ENCODE peak calls at places on chromosome 6, in nine cellular contexts. R is SJSA1, S is esophagus squamous epithelium, N is Panc1, U is mucosa of descending colon, P is H9, J is stomach, H is IMR-90, W is ovary. K is an unnamed sample.

GRCh38 chr6:105886812-105887513 is 199.2 kb upstream of the PRDM1 start:
- DNase-seq in H (no peak), W (no peak), J (no peak), S (no peak), N (no peak), P (no peak), U (no peak), R (no peak), K (no peak)

GRCh38 chr6:108438918-108439317 is 121.8 kb upstream of the FOXO3 start:
- DNase-seq in S (no peak), H (no peak), P (no peak), U (no peak), W (no peak), J (no peak), R (no peak), N (no peak), K (no peak)

GRCh38 chr6:140174509-140174908 is 800.1 kb upstream of the CITED2 start:
- DNase-seq in N (peak; percentile 17), J (no peak), S (no peak), P (no peak), U (no peak), R (peak; percentile 66), W (no peak), H (peak; percentile 98), K (no peak)

GRCh38 chr6:79100304-79100703 is 22.2 kb upstream of the PHIP start:
- DNase-seq in R (no peak), N (no peak), P (no peak), S (no peak), U (no peak), W (no peak), J (no peak), H (no peak), K (no peak)

GRCh38 chr6:132021552-132022375 is 70.6 kb upstream of the CCN2 start:
- DNase-seq in U (no peak), S (no peak), J (no peak), H (no peak), R (peak; percentile 62), P (no peak), N (no peak), W (no peak), K (peak; percentile 53)

GRCh38 chr6:150587637-150588036 is 12.0 kb upstream of the PLEKHG1 start:
- DNase-seq in N (no peak), U (no peak), P (no peak), S (no peak), J (no peak), R (no peak), H (no peak), W (no peak), K (no peak)

GRCh38 chr6:45156075-45156474 is 172.1 kb upstream of the RUNX2 start:
- DNase-seq in S (no peak), U (no peak), P (no peak), R (no peak), H (no peak), W (no peak), N (no peak), J (no peak), K (no peak)

GRCh38 chr6:89145461-89145961 is 344 bp upstream of the PM20D2 start:
- DNase-seq in P (no peak), S (no peak), N (no peak), R (no peak), U (no peak), W (no peak), H (peak; percentile 15), J (no peak), K (no peak)

GRCh38 chr6:128731249-128732165 is 151.4 kb upstream of the LAMA2 start:
- DNase-seq in N (peak; percentile 20), S (no peak), U (no peak), R (peak; percentile 22), J (no peak), P (peak; percentile 38), H (peak; percentile 66), W (no peak), K (peak; percentile 64)

GRCh38 chr6:379367-380181 is 12.0 kb upstream of the IRF4 start:
- DNase-seq in R (no peak), P (peak; percentile 25), S (no peak), N (no peak), J (no peak), H (no peak), U (no peak), W (no peak), K (no peak)

GRCh38 chr6:40877362-40877761 is 161.7 kb downstream of the UNC5CL start:
- DNase-seq in R (no peak), P (no peak), H (no peak), W (no peak), U (no peak), N (no peak), S (no peak), J (no peak), K (no peak)

GRCh38 chr6:118263929-118264486 is 284.1 kb upstream of the PLN start:
- DNase-seq in U (no peak), H (peak; percentile 1), P (peak; percentile 44), W (no peak), R (no peak), N (no peak), J (no peak), S (no peak), K (peak; percentile 75)

GRCh38 chr6:1770435-1770843 is 160.7 kb downstream of the FOXC1 start:
- DNase-seq in R (peak; percentile 42), P (no peak), U (no peak), N (no peak), W (no peak), S (no peak), H (peak; percentile 37), J (no peak), K (no peak)
- H3K4me1 ChIP-seq in R (peaks cover 37% of the 10 kb centered on the region), P (no peaks in the 10 kb centered on the region), U (no peaks in the 10 kb centered on the region), N (no peaks in the 10 kb centered on the region), W (peaks cover 1% of the 10 kb centered on the region), S (peaks cover 35% of the 10 kb centered on the region), H (peaks cover 16% of the 10 kb centered on the region), J (peaks cover 15% of the 10 kb centered on the region), K (no peaks in the 10 kb centered on the region)

GRCh38 chr6:44049163-44049988 is 77.9 kb downstream of the MRPL14 start:
- DNase-seq in J (peak; percentile 49), H (peak; percentile 62), N (no peak), W (no peak), R (no peak), P (no peak), S (no peak), U (no peak), K (no peak)

GRCh38 chr6:44048277-44048676 is 79.0 kb downstream of the MRPL14 start:
- DNase-seq in W (no peak), R (no peak), P (no peak), J (no peak), S (no peak), N (no peak), U (no peak), H (no peak), K (no peak)

GRCh38 chr6:44051516-44051915 is 75.7 kb downstream of the MRPL14 start:
- DNase-seq in P (no peak), S (no peak), N (no peak), H (peak; percentile 90), W (no peak), J (no peak), U (no peak), R (peak; percentile 43), K (no peak)

GRCh38 chr6:44050872-44051421 is 76.3 kb downstream of the MRPL14 start:
- DNase-seq in R (no peak), P (no peak), W (no peak), N (no peak), H (no peak), U (no peak), S (no peak), J (no peak), K (no peak)

DNA sequence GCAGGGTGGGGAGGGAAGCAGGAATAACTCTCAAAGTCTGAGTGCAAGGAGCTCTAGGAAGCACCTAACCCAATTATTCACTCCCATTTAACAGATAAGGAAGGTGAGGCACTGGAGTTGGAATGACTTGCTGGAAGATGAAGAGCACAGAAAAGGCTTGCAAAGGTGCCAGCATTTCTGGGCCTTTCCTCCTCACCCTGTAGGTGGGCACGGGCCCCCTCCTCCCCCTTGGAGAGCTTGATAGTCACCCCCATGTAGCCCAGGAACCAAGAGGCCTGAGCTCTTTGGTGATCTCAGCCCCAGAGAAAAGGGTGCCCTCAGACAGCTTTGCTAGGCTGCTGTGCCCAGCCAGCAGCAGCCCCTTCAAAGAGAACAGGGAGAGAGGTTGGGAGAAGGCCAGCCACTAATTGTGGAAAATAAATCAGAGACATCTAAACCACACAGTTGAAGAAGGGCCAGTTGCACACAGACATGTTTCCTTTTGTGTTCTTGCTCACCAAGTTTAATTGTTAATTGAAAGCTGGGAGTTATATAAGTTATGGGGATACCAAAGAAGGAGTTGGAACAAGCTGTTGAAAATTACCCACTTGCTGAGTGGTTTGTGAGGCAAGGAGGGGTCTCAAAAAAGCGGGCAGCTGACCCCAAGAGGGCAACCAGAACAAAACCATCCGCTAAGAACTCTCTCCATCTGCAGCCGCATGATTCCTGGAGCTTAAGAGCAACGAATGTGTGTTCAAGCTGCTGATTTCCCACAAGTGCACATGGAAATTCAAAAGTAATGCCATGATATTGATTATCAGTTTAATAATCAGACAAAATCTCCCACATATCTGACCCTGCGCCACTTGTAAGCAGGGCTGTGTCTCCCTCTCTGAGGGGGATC is 77.0 kb downstream of the MRPL14 start:
- DNase-seq in S (no peak), J (no peak), P (no peak), N (no peak), H (peak; percentile 39), W (no peak), U (no peak), R (no peak), K (no peak)
- H3K4me1 ChIP-seq in S (peaks cover 94% of the 10 kb centered on the region), J (peaks cover 49% of the 10 kb centered on the region), P (peaks cover 4% of the 10 kb centered on the region), N (peaks cover 14% of the 10 kb centered on the region), H (peaks cover 57% of the 10 kb centered on the region), W (no peaks in the 10 kb centered on the region), U (no peaks in the 10 kb centered on the region), R (peaks cover 64% of the 10 kb centered on the region), K (peaks cover 11% of the 10 kb centered on the region)

GRCh38 chr6:33418690-33419291 is 884 bp upstream of the CUTA start:
- DNase-seq in H (peak; percentile 42), U (no peak), J (no peak), P (peak; percentile 56), W (no peak), S (no peak), R (no peak), N (no peak), K (no peak)
- H3K4me1 ChIP-seq in H (peaks cover 19% of the 10 kb centered on the region), U (peaks cover 21% of the 10 kb centered on the region), J (peaks cover 51% of the 10 kb centered on the region), P (peaks cover 4% of the 10 kb centered on the region), W (peaks cover 5% of the 10 kb centered on the region), S (peaks cover 70% of the 10 kb centered on the region), R (peaks cover 33% of the 10 kb centered on the region), N (peaks cover 45% of the 10 kb centered on the region), K (peaks cover 4% of the 10 kb centered on the region)

GRCh38 chr6:32192608-32193039 is at the start of gene GPSM3:
- DNase-seq in N (no peak), R (peak; percentile 68), W (no peak), H (peak; percentile 36), U (peak; percentile 91), P (peak; percentile 67), S (no peak), J (peak; percentile 54), K (peak; percentile 68)

GRCh38 chr6:32194825-32195651 is 2.6 kb upstream of the GPSM3 start:
- DNase-seq in N (no peak), P (peak; percentile 43), S (no peak), H (peak; percentile 62), J (no peak), W (no peak), U (no peak), R (no peak), K (peak; percentile 71)

GRCh38 chr6:32195902-32196681 is 3.6 kb upstream of the GPSM3 start:
- DNase-seq in S (peak; percentile 45), H (peak; percentile 88), W (peak; percentile 95), J (peak; percentile 85), N (no peak), R (peak; percentile 95), P (peak; percentile 94), U (peak; percentile 95), K (peak; percentile 95)

GRCh38 chr6:32195652-32195901 is 3.1 kb upstream of the GPSM3 start:
- DNase-seq in W (peak; percentile 100), S (peak; percentile 100), N (peak; percentile 92), H (peak; percentile 99), U (peak; percentile 100), R (peak; percentile 100), J (peak; percentile 100), P (peak; percentile 100), K (peak; percentile 100)

GRCh38 chr6:32194388-32194787 is 1.9 kb upstream of the GPSM3 start:
- DNase-seq in J (no peak), R (no peak), S (no peak), W (no peak), H (no peak), N (no peak), P (no peak), U (no peak), K (no peak)
- H3K4me1 ChIP-seq in J (peaks cover 49% of the 10 kb centered on the region), R (peaks cover 48% of the 10 kb centered on the region), S (peaks cover 71% of the 10 kb centered on the region), W (peaks cover 6% of the 10 kb centered on the region), H (peaks cover 15% of the 10 kb centered on the region), N (peaks cover 36% of the 10 kb centered on the region), P (peaks cover 7% of the 10 kb centered on the region), U (peaks cover 23% of the 10 kb centered on the region), K (peaks cover 8% of the 10 kb centered on the region)